ENCODE peak calls at places on chromosomes 6 and 20, in four cellular contexts. One of them, this sample, is unnamed.

GRCh38 chr6:5012531-5012930 is 8.7 kb upstream of the RPP40 start:
- DNase-seq in fibroblast of the aortic adventitia: peak; percentile 79
- DNase-seq in breast epithelium: no peak
- DNase-seq in heart left ventricle: no peak
- DNase-seq in this sample: no peak

GRCh38 chr6:71621918-71622519 is 264.3 kb upstream of the RIMS1 start:
- DNase-seq in fibroblast of the aortic adventitia: peak; percentile 19
- DNase-seq in breast epithelium: no peak
- DNase-seq in heart left ventricle: no peak
- DNase-seq in this sample: no peak

GRCh38 chr6:167795874-167796667 is 30.6 kb upstream of the AFDN start:
- DNase-seq in fibroblast of the aortic adventitia: no peak
- DNase-seq in breast epithelium: peak; percentile 75
- DNase-seq in heart left ventricle: peak; percentile 77
- DNase-seq in this sample: no peak

GRCh38 chr6:45021652-45022051 is 306.5 kb upstream of the RUNX2 start:
- DNase-seq in fibroblast of the aortic adventitia: peak; percentile 4
- DNase-seq in breast epithelium: no peak
- DNase-seq in heart left ventricle: no peak
- DNase-seq in this sample: no peak

GRCh38 chr20:50190251-50191064 is at the start of gene CEBPB:
- DNase-seq in fibroblast of the aortic adventitia: peak; percentile 91
- DNase-seq in breast epithelium: peak; percentile 90
- DNase-seq in heart left ventricle: peak; percentile 92
- DNase-seq in this sample: no peak

GRCh38 chr6:82646231-82646615 is 282.6 kb downstream of the TPBG start:
- DNase-seq in fibroblast of the aortic adventitia: no peak
- DNase-seq in breast epithelium: no peak
- DNase-seq in heart left ventricle: no peak
- DNase-seq in this sample: no peak

GRCh38 chr6:167572841-167573271 is 248.0 kb downstream of the TTLL2 start:
- DNase-seq in fibroblast of the aortic adventitia: no peak
- DNase-seq in breast epithelium: peak; percentile 30
- DNase-seq in heart left ventricle: no peak
- DNase-seq in this sample: no peak

GRCh38 chr6:143896096-143896880 is 32.0 kb downstream of the ZC2HC1B start:
- DNase-seq in fibroblast of the aortic adventitia: no peak
- DNase-seq in breast epithelium: no peak
- DNase-seq in heart left ventricle: no peak
- DNase-seq in this sample: no peak

GRCh38 chr20:48486065-48486464 is 341.7 kb downstream of the PREX1 start:
- DNase-seq in fibroblast of the aortic adventitia: no peak
- DNase-seq in breast epithelium: no peak
- DNase-seq in heart left ventricle: no peak
- DNase-seq in this sample: no peak

GRCh38 chr20:1503564-1504227 is 12.5 kb upstream of the SIRPB2 start:
- DNase-seq in fibroblast of the aortic adventitia: peak; percentile 92
- DNase-seq in breast epithelium: no peak
- DNase-seq in heart left ventricle: peak; percentile 57
- DNase-seq in this sample: no peak

GRCh38 chr6:3761989-3762270 is 10.4 kb upstream of the PXDC1 start:
- DNase-seq in fibroblast of the aortic adventitia: no peak
- DNase-seq in breast epithelium: no peak
- DNase-seq in heart left ventricle: no peak
- DNase-seq in this sample: no peak

GRCh38 chr20:6533828-6534388 is 233.6 kb upstream of the BMP2 start:
- DNase-seq in fibroblast of the aortic adventitia: peak; percentile 26
- DNase-seq in breast epithelium: no peak
- DNase-seq in heart left ventricle: no peak
- DNase-seq in this sample: no peak

GRCh38 chr6:143878272-143878760 is 14.0 kb downstream of the ZC2HC1B start:
- DNase-seq in fibroblast of the aortic adventitia: no peak
- DNase-seq in breast epithelium: no peak
- DNase-seq in heart left ventricle: no peak
- DNase-seq in this sample: no peak

GRCh38 chr6:145139895-145140294 is 595.4 kb downstream of the EPM2A start:
- DNase-seq in fibroblast of the aortic adventitia: no peak
- DNase-seq in breast epithelium: no peak
- DNase-seq in heart left ventricle: no peak
- DNase-seq in this sample: no peak

GRCh38 chr6:70667256-70667710 is 400 bp upstream of the SMAP1 start:
- DNase-seq in fibroblast of the aortic adventitia: no peak
- DNase-seq in breast epithelium: no peak
- DNase-seq in heart left ventricle: no peak
- DNase-seq in this sample: no peak

GRCh38 chr6:165641672-165642156 is 21.3 kb downstream of the PDE10A start:
- DNase-seq in fibroblast of the aortic adventitia: no peak
- DNase-seq in breast epithelium: no peak
- DNase-seq in heart left ventricle: no peak
- DNase-seq in this sample: no peak

GRCh38 chr6:166572370-166573261 is 13.9 kb downstream of the RAMACL start:
- DNase-seq in fibroblast of the aortic adventitia: peak; percentile 47
- DNase-seq in breast epithelium: no peak
- DNase-seq in heart left ventricle: no peak
- DNase-seq in this sample: no peak

GRCh38 chr6:56708810-56709597 is 66.3 kb upstream of the DST start:
- DNase-seq in fibroblast of the aortic adventitia: peak; percentile 92
- DNase-seq in breast epithelium: no peak
- DNase-seq in heart left ventricle: no peak
- DNase-seq in this sample: no peak

GRCh38 chr20:31595654-31596411 is 9.3 kb upstream of the ID1 start:
- DNase-seq in fibroblast of the aortic adventitia: peak; percentile 96
- DNase-seq in breast epithelium: peak; percentile 72
- DNase-seq in heart left ventricle: peak; percentile 92
- DNase-seq in this sample: peak; percentile 93

GRCh38 chr6:11586574-11586973 is 49.0 kb downstream of the TMEM170B start:
- DNase-seq in fibroblast of the aortic adventitia: peak; percentile 76
- DNase-seq in breast epithelium: no peak
- DNase-seq in heart left ventricle: no peak
- DNase-seq in this sample: no peak

GRCh38 chr20:17673082-17673481 is 9.0 kb downstream of the RRBP1 start:
- DNase-seq in fibroblast of the aortic adventitia: no peak
- DNase-seq in breast epithelium: no peak
- DNase-seq in heart left ventricle: no peak
- DNase-seq in this sample: no peak

GRCh38 chr6:14828146-14828705 is 417.6 kb upstream of the JARID2 start:
- DNase-seq in fibroblast of the aortic adventitia: no peak
- DNase-seq in breast epithelium: no peak
- DNase-seq in heart left ventricle: no peak
- DNase-seq in this sample: no peak

GRCh38 chr6:95242560-95242959 is 334.8 kb upstream of the MANEA start:
- DNase-seq in fibroblast of the aortic adventitia: no peak
- DNase-seq in breast epithelium: no peak
- DNase-seq in heart left ventricle: no peak
- DNase-seq in this sample: no peak

GRCh38 chr6:52815167-52816092 is 11.8 kb upstream of the GSTA1 start:
- DNase-seq in fibroblast of the aortic adventitia: peak; percentile 60
- DNase-seq in breast epithelium: no peak
- DNase-seq in heart left ventricle: no peak
- DNase-seq in this sample: no peak

GRCh38 chr6:129489215-129489765 is 220.7 kb downstream of the ARHGAP18 start:
- DNase-seq in fibroblast of the aortic adventitia: no peak
- DNase-seq in breast epithelium: no peak
- DNase-seq in heart left ventricle: no peak
- DNase-seq in this sample: no peak

GRCh38 chr6:36491378-36491965 is 48.7 kb downstream of the KCTD20 start:
- DNase-seq in fibroblast of the aortic adventitia: no peak
- DNase-seq in breast epithelium: no peak
- DNase-seq in heart left ventricle: no peak
- DNase-seq in this sample: no peak
- TF ChIP-seq CTCF in fibroblast of the aortic adventitia: no peak
- TF ChIP-seq CTCF in breast epithelium: no peak
- TF ChIP-seq CTCF in heart left ventricle: no peak
- TF ChIP-seq CTCF in this sample: no peak

DNA sequence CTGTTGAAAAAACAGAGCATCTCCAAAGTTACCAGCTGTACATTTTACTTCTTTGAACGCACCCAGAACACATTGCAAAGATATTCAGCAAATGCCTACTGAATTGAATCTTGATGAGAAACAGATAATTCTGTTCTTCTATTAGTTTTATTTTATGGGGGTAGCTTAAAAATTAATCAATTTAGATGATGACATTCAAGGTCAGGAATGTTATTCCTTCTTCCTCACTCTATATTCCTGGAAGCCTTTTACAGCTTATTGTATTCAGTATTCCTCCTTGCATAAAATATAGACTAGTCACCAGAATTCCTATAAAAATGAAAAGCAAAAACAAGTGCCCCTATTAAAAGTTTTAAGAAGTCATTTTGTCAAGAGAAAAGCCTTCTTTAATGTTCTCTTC is 21.4 kb upstream of the GMDS start:
- DNase-seq in fibroblast of the aortic adventitia: no peak
- DNase-seq in breast epithelium: no peak
- DNase-seq in heart left ventricle: no peak
- DNase-seq in this sample: no peak
- TF ChIP-seq CTCF in fibroblast of the aortic adventitia: no peak
- TF ChIP-seq CTCF in breast epithelium: no peak
- TF ChIP-seq CTCF in heart left ventricle: no peak
- TF ChIP-seq CTCF in this sample: no peak

GRCh38 chr20:3766381-3766780 is 1.2 kb downstream of the ADISSP start:
- DNase-seq in fibroblast of the aortic adventitia: no peak
- DNase-seq in breast epithelium: no peak
- DNase-seq in heart left ventricle: no peak
- DNase-seq in this sample: no peak

GRCh38 chr20:3766832-3767433 is 620 bp downstream of the ADISSP start:
- DNase-seq in fibroblast of the aortic adventitia: no peak
- DNase-seq in breast epithelium: no peak
- DNase-seq in heart left ventricle: peak; percentile 31
- DNase-seq in this sample: no peak

GRCh38 chr20:3768342-3769130 is 983 bp upstream of the ADISSP start:
- DNase-seq in fibroblast of the aortic adventitia: peak; percentile 69
- DNase-seq in breast epithelium: peak; percentile 65
- DNase-seq in heart left ventricle: peak; percentile 77
- DNase-seq in this sample: no peak

GRCh38 chr20:3765171-3765887 is 2.2 kb downstream of the ADISSP start:
- DNase-seq in fibroblast of the aortic adventitia: no peak
- DNase-seq in breast epithelium: no peak
- DNase-seq in heart left ventricle: peak; percentile 67
- DNase-seq in this sample: no peak

DNA sequence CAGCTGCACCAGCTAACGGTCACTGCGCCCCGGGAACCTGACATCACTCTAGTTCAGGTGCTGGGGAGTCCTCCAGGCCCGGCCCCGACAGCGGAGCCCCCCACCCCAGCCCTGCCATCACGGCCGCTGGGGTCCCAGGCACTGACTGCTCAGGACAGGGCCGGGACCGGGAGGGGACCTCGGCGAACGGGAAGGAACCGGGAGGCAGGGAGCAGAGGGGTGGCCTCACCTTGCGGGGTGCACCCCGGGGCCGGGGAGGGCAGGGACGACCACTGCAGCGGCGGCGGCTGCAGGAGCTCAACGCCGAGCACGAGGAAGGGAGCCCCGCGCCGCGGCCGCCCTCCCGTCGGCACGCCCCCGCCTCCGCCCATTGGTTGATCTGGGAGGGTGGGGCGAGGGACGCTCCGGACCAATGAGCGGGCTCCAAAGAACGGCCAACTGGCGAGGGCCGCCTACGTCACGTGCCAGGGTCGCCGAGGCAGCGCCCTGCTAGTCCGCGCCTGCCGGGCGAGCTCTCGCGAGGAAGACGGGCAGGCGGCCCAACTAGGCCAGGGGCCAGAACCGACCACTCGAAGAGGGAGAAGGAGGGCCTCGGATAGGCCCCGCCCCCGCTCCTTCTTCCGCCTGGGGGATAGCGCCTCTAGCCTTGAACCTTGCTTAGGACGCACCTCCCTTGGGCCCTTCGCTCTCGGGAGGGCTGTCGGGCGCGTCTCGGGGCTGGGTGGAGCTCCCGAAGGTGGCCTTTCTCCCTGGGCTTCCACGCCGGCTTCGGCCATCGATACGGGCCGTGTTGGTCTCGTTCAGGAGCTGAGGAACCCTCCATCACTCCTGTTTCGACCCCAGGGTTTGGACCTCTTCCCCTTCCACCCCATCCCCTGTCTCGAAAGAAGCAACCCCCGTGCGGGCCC is at the start of gene ADISSP:
- DNase-seq in fibroblast of the aortic adventitia: peak; percentile 97
- DNase-seq in breast epithelium: peak; percentile 98
- DNase-seq in heart left ventricle: peak; percentile 99
- DNase-seq in this sample: peak; percentile 100
- TF ChIP-seq CTCF in fibroblast of the aortic adventitia: no peak
- TF ChIP-seq CTCF in breast epithelium: no peak
- TF ChIP-seq CTCF in heart left ventricle: peak; percentile 33
- TF ChIP-seq CTCF in this sample: no peak

GRCh38 chr20:62822788-62823651 is 6.2 kb downstream of the COL9A3 start:
- DNase-seq in fibroblast of the aortic adventitia: no peak
- DNase-seq in breast epithelium: no peak
- DNase-seq in heart left ventricle: no peak
- DNase-seq in this sample: no peak
- TF ChIP-seq CTCF in fibroblast of the aortic adventitia: peak; percentile 7
- TF ChIP-seq CTCF in breast epithelium: peak; percentile 13
- TF ChIP-seq CTCF in heart left ventricle: no peak
- TF ChIP-seq CTCF in this sample: peak; percentile 65

GRCh38 chr20:20578838-20579237 is 133.6 kb downstream of the RALGAPA2 start:
- DNase-seq in fibroblast of the aortic adventitia: no peak
- DNase-seq in breast epithelium: no peak
- DNase-seq in heart left ventricle: no peak
- DNase-seq in this sample: no peak

GRCh38 chr20:20580139-20580538 is 132.3 kb downstream of the RALGAPA2 start:
- DNase-seq in fibroblast of the aortic adventitia: no peak
- DNase-seq in breast epithelium: no peak
- DNase-seq in heart left ventricle: no peak
- DNase-seq in this sample: no peak

DNA sequence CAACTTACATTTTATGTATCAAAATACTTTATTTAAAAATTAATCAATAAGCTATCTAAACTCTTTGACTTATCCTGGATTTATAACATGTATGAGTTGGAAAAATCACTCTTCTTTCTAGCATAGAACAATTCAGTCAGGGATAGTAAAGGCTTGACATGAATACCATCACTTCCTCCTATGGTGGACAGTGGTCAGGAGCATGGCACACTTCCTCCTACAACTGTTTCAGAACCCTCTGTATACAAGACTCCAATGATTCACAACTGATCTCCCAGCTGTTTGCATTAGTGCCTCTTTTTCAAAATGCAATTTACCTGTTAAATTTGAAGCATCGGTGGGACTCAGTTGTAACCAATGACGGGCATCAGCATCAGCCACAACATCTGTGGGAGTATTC is 129.7 kb downstream of the RALGAPA2 start:
- DNase-seq in fibroblast of the aortic adventitia: no peak
- DNase-seq in breast epithelium: no peak
- DNase-seq in heart left ventricle: no peak
- DNase-seq in this sample: no peak
- TF ChIP-seq CTCF in fibroblast of the aortic adventitia: no peak
- TF ChIP-seq CTCF in breast epithelium: no peak
- TF ChIP-seq CTCF in heart left ventricle: no peak
- TF ChIP-seq CTCF in this sample: no peak

This sample was measured in chondrocyte.